ENCODE peak calls at places on chromosome 6, in seven cellular contexts. B is cardiac fibroblast, F is endodermal cell, Q is WTC11, Z is cardiac muscle cell, O is MCF 10A, Y is fibroblast of mammary gland. L is an unnamed sample.

GRCh38 chr6:129732542-129732941 is 22.6 kb upstream of the ARHGAP18 start:
- DNase-seq in Z (no peak), O (no peak), Y (no peak), B (no peak), F (no peak), Q (no peak), L (no peak)

GRCh38 chr6:93790976-93791375 is 371.6 kb upstream of the EPHA7 start:
- DNase-seq in O (no peak), B (no peak), Y (peak), Q (no peak), F (no peak), Z (no peak), L (no peak)

GRCh38 chr6:39930540-39930939 is 3.7 kb downstream of the MOCS1 start:
- DNase-seq in Y (no peak), F (no peak), Z (no peak), O (no peak), Q (no peak), B (no peak), L (no peak)

GRCh38 chr6:25981529-25982263 is 19.1 kb downstream of the TRIM38 start:
- DNase-seq in Y (peak), Z (no peak), Q (no peak), F (no peak), O (no peak), B (no peak), L (no peak)

GRCh38 chr6:144216668-144217218 is 66.4 kb downstream of the STX11 start:
- DNase-seq in Y (no peak), Q (peak), B (no peak), O (no peak), F (no peak), Z (no peak), L (no peak)

GRCh38 chr6:162005375-162005774 is 722.2 kb downstream of the PRKN start:
- DNase-seq in O (no peak), B (no peak), Y (no peak), Z (no peak), Q (no peak), F (no peak), L (no peak)

GRCh38 chr6:90197854-90198496 is 98.7 kb downstream of the BACH2 start:
- DNase-seq in F (no peak), Q (no peak), Y (peak), O (peak), B (peak), Z (peak), L (peak)

GRCh38 chr6:82641677-82642076 is 278.1 kb downstream of the TPBG start:
- DNase-seq in Y (no peak), F (no peak), B (no peak), O (no peak), Z (no peak), Q (no peak), L (no peak)

GRCh38 chr6:26600759-26601158 is 4.0 kb downstream of the ABT1 start:
- DNase-seq in F (no peak), Z (no peak), Q (no peak), Y (no peak), B (no peak), O (no peak), L (no peak)

GRCh38 chr6:54094837-54095236 is 16.4 kb upstream of the MLIP start:
- DNase-seq in Q (no peak), B (no peak), O (no peak), Y (no peak), F (no peak), Z (no peak), L (no peak)

GRCh38 chr6:159098636-159099106 is 53.9 kb upstream of the TAGAP start:
- DNase-seq in O (no peak), Z (no peak), B (no peak), Q (no peak), F (peak), Y (no peak), L (no peak)

GRCh38 chr6:28215425-28215824 is 9.7 kb upstream of the ZSCAN9 start:
- DNase-seq in O (peak), F (no peak), Z (peak), B (peak), Q (no peak), Y (peak), L (no peak)

GRCh38 chr6:22025468-22026159 is 271.2 kb downstream of the PRL start:
- DNase-seq in F (peak), Y (peak), Q (peak), O (peak), Z (peak), B (peak), L (peak)

GRCh38 chr6:106894978-106895702 is 79.4 kb downstream of the CD24 start:
- DNase-seq in Z (peak), Y (peak), Q (no peak), B (peak), O (peak), F (no peak), L (peak)

GRCh38 chr6:106702046-106702445 is 72.7 kb downstream of the QRSL1 start:
- DNase-seq in O (no peak), Q (no peak), Y (no peak), B (no peak), F (no peak), Z (no peak), L (no peak)

GRCh38 chr6:38262041-38262440 is 377.7 kb downstream of the BTBD9 start:
- DNase-seq in Q (no peak), Z (peak), F (peak), O (peak), Y (peak), B (peak), L (peak)

GRCh38 chr6:44054635-44055559 is 72.4 kb downstream of the MRPL14 start:
- DNase-seq in B (no peak), Z (no peak), F (no peak), Y (peak), Q (no peak), O (peak), L (peak)

GRCh38 chr6:76814496-76815458 is 648.5 kb downstream of the HTR1B start:
- DNase-seq in Z (peak), B (peak), Q (no peak), O (peak), Y (no peak), F (no peak), L (no peak)

GRCh38 chr6:146295695-146296094 is 247.9 kb upstream of the RAB32 start:
- DNase-seq in O (no peak), Z (no peak), Y (no peak), F (no peak), B (no peak), Q (no peak), L (no peak)

GRCh38 chr6:167210375-167211295 is 52.9 kb upstream of the GPR31 start:
- DNase-seq in F (peak), Z (peak), O (no peak), B (peak), Y (no peak), Q (no peak), L (peak)

GRCh38 chr6:36679043-36679821 is 718 bp downstream of the CDKN1A start:
- DNase-seq in Q (peak), O (peak), Y (peak), F (peak), B (peak), Z (peak), L (peak)

GRCh38 chr6:122609881-122610689 is at the start of gene PKIB:
- DNase-seq in F (peak), O (peak), Z (peak), B (peak), Q (peak), Y (peak), L (peak)

GRCh38 chr6:145241039-145241438 is 494.3 kb downstream of the EPM2A start:
- DNase-seq in B (peak), Z (peak), Y (peak), Q (no peak), F (no peak), O (peak), L (peak)

GRCh38 chr6:43937236-43938177 is 167.5 kb downstream of the VEGFA start:
- DNase-seq in B (no peak), Y (no peak), F (peak), Z (no peak), O (no peak), Q (no peak), L (no peak)

GRCh38 chr6:107443904-107444267 is 15.5 kb downstream of the PDSS2 start:
- DNase-seq in Q (no peak), F (no peak), B (no peak), O (no peak), Y (no peak), Z (no peak), L (no peak)

GRCh38 chr6:31900917-31901414 is 920 bp downstream of the ZBTB12 start:
- DNase-seq in Y (no peak), B (no peak), Z (no peak), Q (peak), F (peak), O (no peak), L (no peak)

GRCh38 chr6:52104979-52105378 is 17.6 kb upstream of the PKHD1 start:
- DNase-seq in Y (peak), O (no peak), B (no peak), Q (no peak), Z (no peak), F (no peak), L (no peak)

GRCh38 chr6:14464049-14464448 is 346.5 kb downstream of the CD83 start:
- DNase-seq in Q (no peak), F (peak), Y (peak), O (peak), Z (peak), B (peak), L (peak)

GRCh38 chr6:15855311-15855710 is 192.5 kb upstream of the DTNBP1 start:
- DNase-seq in Q (peak), F (peak), Z (no peak), Y (no peak), B (no peak), O (no peak), L (no peak)

GRCh38 chr6:122722746-122723145 is 56.8 kb upstream of the FABP7 start:
- DNase-seq in Y (peak), O (no peak), Z (no peak), F (no peak), Q (no peak), B (peak), L (peak)

GRCh38 chr6:158694913-158695312 is 45.1 kb downstream of the SYTL3 start:
- DNase-seq in Q (no peak), Y (no peak), O (no peak), Z (no peak), B (no peak), F (no peak), L (no peak)

GRCh38 chr6:43903739-43904290 is 133.8 kb downstream of the VEGFA start:
- DNase-seq in B (no peak), F (no peak), Q (no peak), O (no peak), Z (no peak), Y (no peak), L (no peak)

GRCh38 chr6:149372062-149372461 is 28.0 kb upstream of the SUMO4 start:
- DNase-seq in Z (no peak), Q (no peak), Y (no peak), B (no peak), O (no peak), F (no peak), L (no peak)

GRCh38 chr6:164108869-164109769 is 694.6 kb downstream of the QKI start:
- DNase-seq in Z (peak), Q (no peak), Y (peak), O (peak), B (peak), F (peak), L (peak)

GRCh38 chr6:19753822-19754221 is 83.3 kb upstream of the ID4 start:
- DNase-seq in Q (no peak), Y (no peak), Z (no peak), B (no peak), O (no peak), F (no peak), L (no peak)

GRCh38 chr6:29917843-29918242 is 24.5 kb upstream of the HLA-A start:
- DNase-seq in F (no peak), Q (no peak), O (no peak), B (no peak), Y (no peak), Z (no peak), L (no peak)

GRCh38 chr6:1103945-1104623 is 207.8 kb upstream of the FOXQ1 start:
- DNase-seq in Z (no peak), B (no peak), Q (no peak), F (peak), O (no peak), Y (no peak), L (peak)

GRCh38 chr6:1107578-1107977 is 204.3 kb upstream of the FOXQ1 start:
- DNase-seq in Q (no peak), F (no peak), Z (no peak), B (no peak), O (no peak), Y (no peak), L (no peak)

GRCh38 chr6:1108198-1108597 is 203.7 kb upstream of the FOXQ1 start:
- DNase-seq in Q (no peak), F (no peak), Y (no peak), Z (no peak), O (no peak), B (no peak), L (no peak)

GRCh38 chr6:1104988-1105670 is 206.8 kb upstream of the FOXQ1 start:
- DNase-seq in F (no peak), Z (no peak), Y (no peak), O (no peak), Q (no peak), B (no peak), L (no peak)

GRCh38 chr6:1105833-1106400 is 206.0 kb upstream of the FOXQ1 start:
- DNase-seq in F (no peak), O (no peak), B (no peak), Z (no peak), Q (no peak), Y (peak), L (no peak)
- TF ChIP-seq CTCF in F (no peak), O (no peak), B (no peak), Z (no peak), Q (no peak), Y (no peak), L (no peak)

DNA sequence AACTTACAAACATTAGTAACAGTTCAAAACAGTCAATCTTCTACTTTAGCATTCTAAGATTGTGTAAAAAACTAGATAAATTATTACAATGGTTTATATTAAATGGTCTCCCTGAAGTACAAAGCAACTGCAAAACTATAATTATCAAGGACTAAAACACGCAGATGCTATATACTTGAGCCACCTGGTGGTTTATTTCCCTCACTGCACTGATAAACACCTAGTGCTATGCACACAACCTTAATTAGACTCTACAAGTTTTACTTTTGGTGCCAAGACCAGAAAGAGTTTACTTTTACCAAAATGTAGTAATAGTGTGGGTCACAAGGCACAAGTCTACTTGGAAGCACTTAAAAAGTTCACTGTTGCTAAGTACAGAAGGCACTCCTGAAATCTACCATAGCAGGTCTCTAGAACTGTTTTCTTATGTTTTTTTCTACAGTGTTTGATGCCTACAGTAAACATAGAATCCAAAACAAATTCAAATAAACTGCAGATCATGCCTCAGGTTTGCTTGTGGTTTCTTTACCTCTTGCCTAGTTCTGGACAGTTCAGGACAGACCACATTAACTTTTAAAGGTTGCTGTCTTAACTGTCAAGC is 49.2 kb downstream of the GMDS start:
- DNase-seq in B (peak), O (peak), Y (peak), Z (peak), F (peak), Q (no peak), L (peak)
- TF ChIP-seq CTCF in B (peak), O (peak), Y (peak), Z (peak), F (peak), Q (peak), L (peak)

DNA sequence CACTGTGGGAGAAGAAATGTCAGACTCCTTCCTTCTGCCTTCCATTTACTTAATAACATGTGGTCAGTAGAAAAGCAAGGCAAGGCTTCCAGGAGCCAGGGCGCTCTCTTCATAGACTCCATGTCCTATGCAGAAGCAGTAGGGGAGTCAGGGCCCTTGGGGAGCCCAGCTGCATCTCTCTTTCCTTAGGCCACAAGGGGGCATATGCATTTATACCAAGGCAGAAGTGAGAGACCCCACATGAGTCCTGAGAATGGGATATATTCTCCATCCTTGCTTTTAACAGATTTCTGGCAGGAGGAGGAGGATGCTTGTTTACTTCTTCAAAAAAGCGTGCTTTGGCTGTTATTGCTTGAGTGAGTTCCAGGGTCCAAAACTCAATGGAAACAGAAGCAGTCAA is 198.5 kb downstream of the HIVEP2 start:
- DNase-seq in B (peak), Y (peak), O (peak), Z (peak), Q (peak), F (peak), L (peak)
- TF ChIP-seq CTCF in B (peak), Y (peak), O (peak), Z (peak), Q (no peak), F (peak), L (peak)

GRCh38 chr6:117352466-117353081 is 73.2 kb downstream of the ROS1 start:
- DNase-seq in Y (peak), O (peak), B (peak), Q (no peak), F (no peak), Z (peak), L (peak)
- TF ChIP-seq CTCF in Y (peak), O (peak), B (peak), Q (peak), F (peak), Z (peak), L (peak)

L was measured in astrocyte of the spinal cord.